ENCODE peak calls at places on chromosomes 16 and 17, in eight cellular contexts. U, H, P, Z, B, J, I and E are unnamed samples.

GRCh38 chr16:1923299-1924034 is 5.3 kb upstream of the HS3ST6 start:
- DNase-seq in B (no peak), Z (peak; percentile 38), J (peak; percentile 30), I (no peak), P (peak; percentile 46), H (no peak), U (peak; percentile 66), E (no peak)

GRCh38 chr17:56431736-56432135 is 161.8 kb upstream of the NOG start:
- DNase-seq in J (no peak), B (no peak), U (no peak), P (no peak), I (no peak), Z (no peak), H (no peak), E (no peak)

GRCh38 chr16:71681360-71681759 is 43.1 kb downstream of the PHLPP2 start:
- DNase-seq in Z (no peak), I (no peak), J (no peak), H (no peak), B (no peak), U (no peak), P (no peak), E (no peak)

GRCh38 chr16:22001591-22001990 is 675 bp upstream of the PDZD9 start:
- DNase-seq in B (peak; percentile 16), P (no peak), H (no peak), J (no peak), Z (peak; percentile 89), U (no peak), I (no peak), E (no peak)

GRCh38 chr16:71387045-71387871 is 28.7 kb downstream of the CALB2 start:
- DNase-seq in H (no peak), B (no peak), Z (no peak), U (no peak), P (no peak), J (no peak), I (no peak), E (no peak)

GRCh38 chr17:75688209-75688771 is 21.2 kb downstream of the SAP30BP start:
- DNase-seq in H (no peak), J (peak; percentile 27), B (no peak), P (no peak), Z (peak; percentile 87), I (peak; percentile 13), U (no peak), E (no peak)

GRCh38 chr17:34502426-34502825 is 77.0 kb upstream of the TMEM132E start:
- DNase-seq in B (no peak), J (no peak), H (no peak), Z (no peak), U (no peak), I (no peak), P (no peak), E (peak; percentile 18)

GRCh38 chr16:74954763-74955162 is 30.2 kb downstream of the WDR59 start:
- DNase-seq in U (no peak), I (no peak), J (no peak), Z (no peak), P (no peak), H (no peak), B (no peak), E (no peak)

GRCh38 chr16:2425008-2425518 is 4.2 kb upstream of the CCNF start:
- DNase-seq in B (no peak), J (no peak), P (no peak), I (no peak), U (no peak), H (no peak), Z (no peak), E (peak; percentile 35)

GRCh38 chr17:40707720-40708119 is 4.2 kb upstream of the KRT24 start:
- DNase-seq in Z (peak; percentile 56), B (no peak), U (no peak), J (no peak), H (no peak), P (no peak), I (no peak), E (peak; percentile 72)

GRCh38 chr17:1629647-1630310 is 1.1 kb upstream of the SLC43A2 start:
- DNase-seq in U (peak; percentile 85), P (no peak), B (no peak), J (peak; percentile 91), H (peak; percentile 76), Z (peak; percentile 77), I (no peak), E (no peak)

GRCh38 chr16:12535535-12536411 is 267.9 kb downstream of the CPPED1 start:
- DNase-seq in Z (no peak), J (peak; percentile 81), I (no peak), H (no peak), U (peak; percentile 48), B (no peak), P (no peak), E (no peak)

GRCh38 chr17:30354731-30355130 is 20.9 kb upstream of the TMIGD1 start:
- DNase-seq in P (no peak), I (no peak), H (no peak), U (no peak), Z (no peak), J (no peak), B (no peak), E (no peak)

GRCh38 chr16:84806256-84806889 is 13.4 kb upstream of the CRISPLD2 start:
- DNase-seq in Z (no peak), P (no peak), I (no peak), H (no peak), J (peak; percentile 45), B (peak; percentile 42), U (no peak), E (no peak)

GRCh38 chr16:70804153-70804728 is 3.3 kb upstream of the VAC14 start:
- DNase-seq in I (no peak), J (peak; percentile 18), P (no peak), Z (peak; percentile 94), U (no peak), H (no peak), B (peak; percentile 62), E (no peak)

GRCh38 chr17:73801455-73802100 is 157.3 kb upstream of the SDK2 start:
- DNase-seq in I (no peak), U (no peak), H (no peak), Z (no peak), P (no peak), J (no peak), B (no peak), E (no peak)

GRCh38 chr17:48100591-48101011 is 677 bp downstream of the CBX1 start:
- DNase-seq in P (peak; percentile 63), I (peak; percentile 72), Z (peak; percentile 72), U (peak; percentile 74), B (no peak), J (no peak), H (peak; percentile 63), E (peak; percentile 81)

GRCh38 chr17:7530294-7530900 is 18.5 kb upstream of the TNFSF12 start:
- DNase-seq in P (no peak), B (no peak), Z (no peak), H (no peak), U (no peak), I (no peak), J (no peak), E (no peak)

GRCh38 chr17:47704781-47705180 is 10.8 kb downstream of the TBKBP1 start:
- DNase-seq in Z (no peak), H (no peak), J (no peak), I (peak; percentile 21), B (no peak), U (no peak), P (no peak), E (no peak)

GRCh38 chr17:48335858-48336500 is 94.0 kb downstream of the SKAP1 start:
- DNase-seq in I (no peak), Z (peak; percentile 53), J (no peak), H (no peak), P (no peak), U (no peak), B (no peak), E (no peak)

GRCh38 chr17:79340286-79340685 is 265.7 kb downstream of the ENGASE start:
- DNase-seq in B (no peak), I (no peak), P (no peak), U (no peak), H (no peak), Z (no peak), J (no peak), E (no peak)

GRCh38 chr17:1153795-1154546 is 25.8 kb downstream of the ABR start:
- DNase-seq in B (peak; percentile 42), H (peak; percentile 52), I (peak; percentile 92), J (no peak), U (peak; percentile 75), P (peak; percentile 92), Z (peak; percentile 40), E (peak; percentile 89)

GRCh38 chr17:9244066-9245052 is 223.0 kb downstream of the NTN1 start:
- DNase-seq in P (peak; percentile 63), H (peak; percentile 35), U (no peak), J (no peak), I (peak; percentile 70), B (peak; percentile 85), Z (no peak), E (no peak)

GRCh38 chr16:72936408-72936807 is 111.5 kb downstream of the ZFHX3 start:
- DNase-seq in B (no peak), I (no peak), H (no peak), U (no peak), Z (no peak), P (no peak), J (no peak), E (peak; percentile 13)

GRCh38 chr17:27892542-27892865 is 661 bp downstream of the LYRM9 start:
- DNase-seq in U (no peak), H (no peak), I (no peak), J (no peak), B (no peak), P (no peak), Z (no peak), E (no peak)

GRCh38 chr16:14307059-14307531 is 236.0 kb downstream of the MRTFB start:
- DNase-seq in B (no peak), U (peak; percentile 22), P (no peak), H (no peak), Z (no peak), J (no peak), I (no peak), E (no peak)

GRCh38 chr17:63332286-63332685 is 113.8 kb downstream of the CYB561 start:
- DNase-seq in P (no peak), H (no peak), J (no peak), I (no peak), U (no peak), B (no peak), Z (no peak), E (no peak)

GRCh38 chr16:77539336-77539735 is 104.5 kb upstream of the ADAMTS18 start:
- DNase-seq in H (no peak), J (no peak), U (no peak), Z (no peak), I (no peak), B (no peak), P (no peak), E (no peak)